ENCODE peak calls at places on chromosomes 16 and 17, in four cellular contexts. One of them, this sample, is unnamed.
A peak's percentile ranks its signal among the peaks of the same experiment; 100 is the strongest.

GRCh38 chr17:9080296-9080914 is 59.1 kb downstream of the NTN1 start:
- DNase-seq in GM12878: no peak
- DNase-seq in HL-60: no peak
- DNase-seq in K562: no peak
- DNase-seq in this sample: no peak

GRCh38 chr16:72723781-72724180 is 324.1 kb downstream of the ZFHX3 start:
- DNase-seq in GM12878: no peak
- DNase-seq in K562: no peak
- DNase-seq in HL-60: no peak
- DNase-seq in this sample: no peak

GRCh38 chr16:88289549-88290344 is 93.0 kb upstream of the ZNF469 start:
- DNase-seq in HL-60: no peak
- DNase-seq in GM12878: no peak
- DNase-seq in K562: no peak
- DNase-seq in this sample: no peak

GRCh38 chr17:44677136-44677535 is 12.4 kb downstream of the CCDC43 start:
- DNase-seq in GM12878: no peak
- DNase-seq in HL-60: no peak
- DNase-seq in K562: no peak
- DNase-seq in this sample: no peak

GRCh38 chr16:88983771-88984687 is 7.0 kb upstream of the CBFA2T3 start:
- DNase-seq in HL-60: no peak
- DNase-seq in GM12878: no peak
- DNase-seq in K562: no peak
- DNase-seq in this sample: peak; percentile 73

GRCh38 chr17:72421128-72422092 is 300.6 kb downstream of the SOX9 start:
- DNase-seq in GM12878: peak; percentile 94
- DNase-seq in K562: no peak
- DNase-seq in HL-60: no peak
- DNase-seq in this sample: peak; percentile 61

GRCh38 chr16:7321661-7322060 is 11.0 kb upstream of the RBFOX1 start:
- DNase-seq in HL-60: no peak
- DNase-seq in GM12878: no peak
- DNase-seq in K562: no peak
- DNase-seq in this sample: no peak

GRCh38 chr17:38550661-38551060 is 55.1 kb downstream of the SRCIN1 start:
- DNase-seq in HL-60: no peak
- DNase-seq in K562: no peak
- DNase-seq in GM12878: no peak
- DNase-seq in this sample: no peak

GRCh38 chr16:86343733-86344585 is 166.4 kb upstream of the FOXF1 start:
- DNase-seq in HL-60: no peak
- DNase-seq in GM12878: no peak
- DNase-seq in K562: no peak
- DNase-seq in this sample: no peak

GRCh38 chr16:88760424-88761142 is 24.4 kb downstream of the PIEZO1 start:
- DNase-seq in K562: no peak
- DNase-seq in HL-60: no peak
- DNase-seq in GM12878: no peak
- DNase-seq in this sample: no peak

GRCh38 chr16:85825326-85825725 is 25.8 kb downstream of the COX4I1 start:
- DNase-seq in HL-60: no peak
- DNase-seq in K562: no peak
- DNase-seq in GM12878: no peak
- DNase-seq in this sample: no peak

GRCh38 chr16:2179107-2179501 is 17.3 kb downstream of the CASKIN1 start:
- DNase-seq in HL-60: no peak
- DNase-seq in GM12878: no peak
- DNase-seq in K562: no peak
- DNase-seq in this sample: no peak

GRCh38 chr16:685967-686366 is 1.8 kb upstream of the JMJD8 start:
- DNase-seq in K562: no peak
- DNase-seq in HL-60: peak; percentile 71
- DNase-seq in GM12878: no peak
- DNase-seq in this sample: no peak

GRCh38 chr16:50299508-50300105 is 33.3 kb downstream of the ADCY7 start:
- DNase-seq in GM12878: no peak
- DNase-seq in HL-60: no peak
- DNase-seq in K562: no peak
- DNase-seq in this sample: no peak

GRCh38 chr17:48541036-48541573 is 3.8 kb downstream of the HOXB2 start:
- DNase-seq in HL-60: no peak
- DNase-seq in GM12878: no peak
- DNase-seq in K562: no peak
- DNase-seq in this sample: no peak
- TF ChIP-seq SPI1 in HL-60: no peak
- TF ChIP-seq SPI1 in GM12878: no peak
- TF ChIP-seq SPI1 in K562: no peak
- TF ChIP-seq SPI1 in this sample: no peak

GRCh38 chr17:75777243-75777922 is 7.2 kb upstream of the UNK start:
- DNase-seq in K562: no peak
- DNase-seq in GM12878: no peak
- DNase-seq in HL-60: no peak
- DNase-seq in this sample: no peak

GRCh38 chr17:75779987-75780889 is 4.4 kb upstream of the UNK start:
- DNase-seq in HL-60: no peak
- DNase-seq in K562: no peak
- DNase-seq in GM12878: no peak
- DNase-seq in this sample: no peak

GRCh38 chr17:75776399-75777242 is 8.0 kb upstream of the UNK start:
- DNase-seq in GM12878: no peak
- DNase-seq in HL-60: peak; percentile 86
- DNase-seq in K562: no peak
- DNase-seq in this sample: no peak

GRCh38 chr17:75779250-75779986 is 5.2 kb upstream of the UNK start:
- DNase-seq in GM12878: peak; percentile 100
- DNase-seq in K562: peak; percentile 99
- DNase-seq in HL-60: peak; percentile 99
- DNase-seq in this sample: peak; percentile 89

DNA sequence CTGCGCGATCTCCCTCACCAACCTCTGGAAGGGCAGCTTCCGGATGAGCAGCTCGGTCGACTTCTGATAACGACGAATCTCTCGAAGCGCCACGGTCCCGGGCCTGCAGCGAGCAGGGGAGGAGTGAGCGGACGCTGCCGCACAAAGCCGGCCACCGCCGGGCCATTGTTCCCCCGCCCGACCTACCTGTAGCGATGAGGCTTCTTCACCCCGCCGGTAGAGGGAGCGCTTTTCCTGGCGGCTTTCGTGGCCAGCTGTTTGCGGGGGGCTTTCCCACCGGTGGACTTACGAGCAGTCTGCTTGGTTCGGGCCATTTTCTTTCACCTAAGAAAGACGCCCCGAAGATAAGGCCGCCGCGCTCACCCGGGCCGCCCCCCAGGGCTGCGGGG is 5.8 kb upstream of the UNK start:
- DNase-seq in GM12878: no peak
- DNase-seq in K562: no peak
- DNase-seq in HL-60: peak; percentile 65
- DNase-seq in this sample: no peak
- TF ChIP-seq SPI1 in GM12878: no peak
- TF ChIP-seq SPI1 in K562: no peak
- TF ChIP-seq SPI1 in HL-60: no peak
- TF ChIP-seq SPI1 in this sample: no peak

GRCh38 chr17:6589266-6589946 is 33.1 kb upstream of the PITPNM3 start:
- DNase-seq in GM12878: no peak
- DNase-seq in K562: no peak
- DNase-seq in HL-60: no peak
- DNase-seq in this sample: no peak
- TF ChIP-seq SPI1 in GM12878: no peak
- TF ChIP-seq SPI1 in K562: no peak
- TF ChIP-seq SPI1 in HL-60: no peak
- TF ChIP-seq SPI1 in this sample: no peak

GRCh38 chr16:80759419-80760162 is 44.8 kb downstream of the CDYL2 start:
- DNase-seq in K562: no peak
- DNase-seq in GM12878: no peak
- DNase-seq in HL-60: no peak
- DNase-seq in this sample: no peak
- TF ChIP-seq SPI1 in K562: no peak
- TF ChIP-seq SPI1 in GM12878: no peak
- TF ChIP-seq SPI1 in HL-60: no peak
- TF ChIP-seq SPI1 in this sample: no peak

GRCh38 chr17:63833741-63834373 is 6.4 kb upstream of the FTSJ3 start:
- DNase-seq in GM12878: no peak
- DNase-seq in K562: no peak
- DNase-seq in HL-60: no peak
- DNase-seq in this sample: no peak
- TF ChIP-seq SPI1 in GM12878: no peak
- TF ChIP-seq SPI1 in K562: no peak
- TF ChIP-seq SPI1 in HL-60: no peak
- TF ChIP-seq SPI1 in this sample: no peak

GRCh38 chr17:64158411-64158810 is 28.5 kb upstream of the ERN1 start:
- DNase-seq in GM12878: no peak
- DNase-seq in K562: no peak
- DNase-seq in HL-60: no peak
- DNase-seq in this sample: no peak
- TF ChIP-seq SPI1 in GM12878: no peak
- TF ChIP-seq SPI1 in K562: no peak
- TF ChIP-seq SPI1 in HL-60: no peak
- TF ChIP-seq SPI1 in this sample: no peak

GRCh38 chr17:58268774-58269556 is 11.8 kb downstream of the MPO start:
- DNase-seq in HL-60: peak; percentile 53
- DNase-seq in GM12878: no peak
- DNase-seq in K562: peak; percentile 3
- DNase-seq in this sample: no peak

GRCh38 chr17:58265902-58266875 is 14.5 kb downstream of the MPO start:
- DNase-seq in HL-60: peak; percentile 60
- DNase-seq in GM12878: no peak
- DNase-seq in K562: no peak
- DNase-seq in this sample: no peak

GRCh38 chr17:58267347-58268324 is 13.1 kb downstream of the MPO start:
- DNase-seq in HL-60: peak; percentile 85
- DNase-seq in K562: peak; percentile 5
- DNase-seq in GM12878: no peak
- DNase-seq in this sample: no peak

GRCh38 chr17:58269557-58270291 is 11.0 kb downstream of the MPO start:
- DNase-seq in K562: peak; percentile 7
- DNase-seq in HL-60: peak; percentile 37
- DNase-seq in GM12878: no peak
- DNase-seq in this sample: no peak

DNA sequence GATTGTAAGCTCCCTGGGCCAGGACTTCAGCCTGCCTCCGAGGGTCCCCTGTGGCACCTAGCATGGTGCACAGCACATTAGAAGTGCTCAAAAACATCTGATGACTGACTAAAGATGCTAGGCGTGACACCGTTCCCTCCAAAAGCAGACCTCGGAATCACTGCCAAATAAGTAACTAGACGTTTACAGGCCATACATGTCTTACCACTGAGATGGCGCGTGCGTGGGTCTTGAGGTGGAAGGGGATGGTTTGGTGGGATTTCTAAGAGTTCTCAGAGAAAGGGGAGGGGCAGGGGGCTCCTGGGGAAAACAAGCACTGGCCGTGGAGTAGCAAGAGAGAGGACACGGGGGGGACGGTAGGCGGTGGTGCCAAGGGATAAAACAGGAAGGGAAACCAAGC is 12.4 kb downstream of the MPO start:
- DNase-seq in K562: no peak
- DNase-seq in HL-60: peak; percentile 70
- DNase-seq in GM12878: no peak
- DNase-seq in this sample: no peak
- TF ChIP-seq SPI1 in K562: no peak
- TF ChIP-seq SPI1 in HL-60: peak; percentile 29
- TF ChIP-seq SPI1 in GM12878: no peak
- TF ChIP-seq SPI1 in this sample: no peak

GRCh38 chr17:81019563-81020442 is 15.1 kb upstream of the BAIAP2 start:
- DNase-seq in HL-60: no peak
- DNase-seq in GM12878: no peak
- DNase-seq in K562: peak; percentile 40
- DNase-seq in this sample: peak; percentile 3

GRCh38 chr17:81020443-81020766 is 14.5 kb upstream of the BAIAP2 start:
- DNase-seq in GM12878: no peak
- DNase-seq in HL-60: no peak
- DNase-seq in K562: no peak
- DNase-seq in this sample: peak; percentile 12

GRCh38 chr17:81020767-81021497 is 14.0 kb upstream of the BAIAP2 start:
- DNase-seq in K562: peak; percentile 50
- DNase-seq in HL-60: no peak
- DNase-seq in GM12878: no peak
- DNase-seq in this sample: peak; percentile 2

GRCh38 chr17:81022371-81022729 is 12.6 kb upstream of the BAIAP2 start:
- DNase-seq in GM12878: no peak
- DNase-seq in K562: peak; percentile 42
- DNase-seq in HL-60: no peak
- DNase-seq in this sample: peak; percentile 3

DNA sequence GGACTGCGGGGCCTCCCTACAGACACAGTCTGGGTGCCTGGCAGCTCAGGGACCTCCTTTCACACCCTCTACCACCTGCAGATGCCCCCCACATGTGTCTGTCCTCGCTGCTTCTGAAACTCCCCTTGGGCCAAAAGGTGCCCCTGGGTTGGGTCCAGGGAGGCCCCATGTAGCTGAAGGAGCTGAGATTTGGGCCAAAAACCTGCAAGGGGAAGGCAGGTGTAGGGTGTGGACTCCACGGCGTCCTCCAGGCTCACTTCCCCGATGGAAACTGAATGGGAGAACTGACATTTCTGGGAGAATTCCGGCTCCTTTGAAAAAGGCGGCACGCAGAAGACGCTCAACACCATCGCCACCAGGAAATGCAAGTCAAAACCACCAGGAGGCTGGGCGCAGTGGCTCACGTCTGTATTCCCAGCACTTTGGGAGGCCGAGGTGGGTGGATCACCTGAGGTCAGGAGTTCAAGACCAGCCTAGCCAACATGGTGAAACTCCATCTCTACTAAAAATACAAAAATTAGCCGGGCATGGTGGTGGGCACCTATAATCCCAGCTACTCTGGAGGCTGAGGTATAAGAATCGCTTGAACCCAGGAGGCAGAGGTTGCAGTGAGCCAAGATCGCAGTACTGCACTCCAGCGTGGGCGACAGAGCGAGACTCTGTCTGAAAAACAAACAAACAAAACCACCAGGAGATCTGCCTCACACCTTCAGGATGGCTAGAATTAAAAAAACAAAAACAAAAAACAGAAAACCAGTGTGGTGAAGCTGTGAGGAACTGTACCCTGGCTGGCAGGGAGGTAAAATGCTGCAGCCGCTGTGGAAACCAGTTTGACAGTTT is 13.2 kb upstream of the BAIAP2 start:
- DNase-seq in HL-60: no peak
- DNase-seq in K562: no peak
- DNase-seq in GM12878: no peak
- DNase-seq in this sample: peak; percentile 2
- TF ChIP-seq SPI1 in HL-60: no peak
- TF ChIP-seq SPI1 in K562: no peak
- TF ChIP-seq SPI1 in GM12878: no peak
- TF ChIP-seq SPI1 in this sample: no peak

DNA sequence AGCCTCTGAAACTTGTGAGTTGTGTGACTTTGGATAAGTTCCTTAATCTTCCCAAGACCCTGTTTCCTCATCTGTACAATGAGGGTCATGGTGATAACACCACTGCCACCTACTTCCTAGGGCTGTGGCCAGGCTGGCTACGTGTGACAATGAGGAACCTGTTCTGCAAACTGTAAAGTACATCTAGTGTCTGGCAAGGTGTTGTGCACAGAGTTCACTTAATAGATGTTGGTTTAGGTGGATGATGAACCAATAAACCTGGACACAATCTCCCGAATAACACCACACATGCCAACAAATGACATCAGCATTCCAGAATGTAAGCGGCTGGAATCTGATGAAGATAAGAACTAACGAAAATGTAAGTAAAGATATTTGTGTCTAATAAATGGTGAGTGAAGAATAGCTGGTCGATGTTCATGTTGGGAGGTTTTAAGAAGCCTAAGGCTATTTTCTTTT is 82.3 kb downstream of the MARCHF10 start:
- DNase-seq in K562: no peak
- DNase-seq in GM12878: no peak
- DNase-seq in HL-60: peak; percentile 36
- DNase-seq in this sample: no peak
- TF ChIP-seq SPI1 in K562: no peak
- TF ChIP-seq SPI1 in GM12878: no peak
- TF ChIP-seq SPI1 in HL-60: no peak
- TF ChIP-seq SPI1 in this sample: no peak

This sample was measured in GM12891.